ENCODE peak calls at places on chromosomes 6 and 20, in six cellular contexts. O is hepatic stellate cell, Q is ureter, N is mucosa of descending colon, T is CMK, U is HFF-Myc. E is an unnamed sample.

GRCh38 chr6:14848019-14848418 is 397.9 kb upstream of the JARID2 start:
- DNase-seq in O (no peak), Q (no peak), N (no peak), T (no peak), U (no peak), E (no peak)

GRCh38 chr6:152071318-152071717 is 263.8 kb downstream of the ESR1 start:
- DNase-seq in O (no peak), Q (no peak), N (no peak), T (no peak), U (no peak), E (no peak)

GRCh38 chr20:32980131-32980941 is 23.9 kb downstream of the SUN5 start:
- DNase-seq in O (no peak), Q (no peak), N (no peak), T (no peak), U (no peak), E (no peak)

GRCh38 chr6:53986721-53987526 is 124.3 kb upstream of the MLIP start:
- DNase-seq in O (no peak), Q (no peak), N (no peak), T (no peak), U (peak), E (no peak)

GRCh38 chr6:20922743-20923142 is 388.5 kb downstream of the CDKAL1 start:
- DNase-seq in O (no peak), Q (no peak), N (no peak), T (no peak), U (no peak), E (no peak)

GRCh38 chr6:20404641-20405032 is 3.0 kb downstream of the E2F3 start:
- DNase-seq in O (peak), Q (peak), N (no peak), T (peak), U (peak), E (no peak)

GRCh38 chr6:141981190-141981589 is 151.5 kb upstream of the GJE1 start:
- DNase-seq in O (no peak), Q (no peak), N (no peak), T (no peak), U (no peak), E (no peak)

GRCh38 chr6:5547571-5547970 is 286.3 kb downstream of the FARS2 start:
- DNase-seq in O (no peak), Q (no peak), N (no peak), T (no peak), U (no peak), E (no peak)

E was measured in amniotic stem cell.